ENCODE peak calls at places on chromosome 3, in six cellular contexts. O is OCI-LY7; X is right cardiac atrium; M is stimulated activated CD8-positive, alpha-beta memory T cell treated with anti-CD3 and anti-CD28 coated beads, Interleukin-2, amount 100 ng/mL, for 1 hour; K is occipital lobe; L is stimulated activated CD4-positive, alpha-beta T cell treated with anti-CD3 and anti-CD28 coated beads, TNF-alpha, amount 100 ng/mL, for 1 hour. E is an unnamed sample.

GRCh38 chr3:126441256-126441880 is 34.3 kb downstream of the ZXDC start:
- DNase-seq in X (no peak), O (no peak), K (no peak), L (no peak), M (no peak), E (peak)

GRCh38 chr3:188448813-188449212 is 294.9 kb downstream of the LPP start:
- DNase-seq in X (no peak), O (no peak), K (no peak), L (no peak), M (no peak), E (no peak)

GRCh38 chr3:175865724-175866123 is 1006.6 kb downstream of the NAALADL2 start:
- DNase-seq in M (no peak), L (no peak), X (no peak), O (no peak), K (no peak), E (no peak)

GRCh38 chr3:57673158-57673557 is 19.7 kb downstream of the DENND6A start:
- DNase-seq in X (no peak), O (peak), M (no peak), K (no peak), L (no peak), E (no peak)

GRCh38 chr3:167866321-167866720 is 130.8 kb downstream of the SERPINI1 start:
- DNase-seq in X (no peak), M (no peak), L (no peak), O (no peak), K (no peak), E (no peak)

GRCh38 chr3:131795382-131796085 is 239.3 kb downstream of the CPNE4 start:
- DNase-seq in X (no peak), K (no peak), M (no peak), L (no peak), O (no peak), E (no peak)

GRCh38 chr3:47251689-47252088 is 30.9 kb downstream of the KIF9 start:
- DNase-seq in O (no peak), M (no peak), L (no peak), X (no peak), K (no peak), E (no peak)

GRCh38 chr3:60086811-60087210 is 1037.0 kb upstream of the CFAP20DC start:
- DNase-seq in X (no peak), L (peak), M (no peak), K (no peak), O (no peak), E (no peak)

GRCh38 chr3:177934001-177934891 is 602.0 kb upstream of the KCNMB2 start:
- DNase-seq in L (no peak), O (no peak), K (no peak), X (peak), M (no peak), E (no peak)